ENCODE peak calls at places on chromosomes 1 and 21, in five cellular contexts. D is HFF-Myc, M is Panc1, R is fibroblast of the aortic adventitia, P is psoas muscle. H is an unnamed sample.

GRCh38 chr1:157992031-157992568 is 1.3 kb upstream of the KIRREL1 start:
- DNase-seq in D (no peak), M (no peak), R (peak), P (peak), H (no peak)

GRCh38 chr21:42731264-42732032 is 78.0 kb downstream of the PDE9A start:
- DNase-seq in D (no peak), M (no peak), R (no peak), P (no peak), H (no peak)

GRCh38 chr1:172727956-172728603 is 69.2 kb downstream of the FASLG start:
- DNase-seq in D (no peak), M (no peak), R (no peak), P (no peak), H (peak)

GRCh38 chr21:34865922-34866271 is 183.2 kb downstream of the RUNX1 start:
- DNase-seq in D (no peak), M (no peak), R (no peak), P (no peak), H (no peak)

GRCh38 chr1:208652300-208653160 is 408.3 kb upstream of the PLXNA2 start:
- DNase-seq in D (peak), M (peak), R (peak), P (peak), H (no peak)

GRCh38 chr1:15400627-15401026 is 9.1 kb upstream of the EFHD2 start:
- DNase-seq in D (no peak), M (no peak), R (no peak), P (no peak), H (no peak)

GRCh38 chr1:202807367-202807925 is 775 bp downstream of the KDM5B start:
- DNase-seq in D (no peak), M (no peak), R (peak), P (peak), H (peak)

GRCh38 chr1:208159542-208160258 is 84.5 kb downstream of the PLXNA2 start:
- DNase-seq in D (peak), M (no peak), R (peak), P (peak), H (no peak)

GRCh38 chr1:36223996-36224536 is at the start of gene THRAP3:
- DNase-seq in D (peak), M (peak), R (peak), P (peak), H (peak)

GRCh38 chr1:36224537-36225297 is 474 bp downstream of the THRAP3 start:
- DNase-seq in D (peak), M (peak), R (peak), P (peak), H (peak)

GRCh38 chr1:36225298-36225899 is 1.2 kb downstream of the THRAP3 start:
- DNase-seq in D (no peak), M (no peak), R (no peak), P (no peak), H (no peak)

GRCh38 chr1:36223373-36223995 is 759 bp upstream of the THRAP3 start:
- DNase-seq in D (no peak), M (peak), R (peak), P (no peak), H (peak)

DNA sequence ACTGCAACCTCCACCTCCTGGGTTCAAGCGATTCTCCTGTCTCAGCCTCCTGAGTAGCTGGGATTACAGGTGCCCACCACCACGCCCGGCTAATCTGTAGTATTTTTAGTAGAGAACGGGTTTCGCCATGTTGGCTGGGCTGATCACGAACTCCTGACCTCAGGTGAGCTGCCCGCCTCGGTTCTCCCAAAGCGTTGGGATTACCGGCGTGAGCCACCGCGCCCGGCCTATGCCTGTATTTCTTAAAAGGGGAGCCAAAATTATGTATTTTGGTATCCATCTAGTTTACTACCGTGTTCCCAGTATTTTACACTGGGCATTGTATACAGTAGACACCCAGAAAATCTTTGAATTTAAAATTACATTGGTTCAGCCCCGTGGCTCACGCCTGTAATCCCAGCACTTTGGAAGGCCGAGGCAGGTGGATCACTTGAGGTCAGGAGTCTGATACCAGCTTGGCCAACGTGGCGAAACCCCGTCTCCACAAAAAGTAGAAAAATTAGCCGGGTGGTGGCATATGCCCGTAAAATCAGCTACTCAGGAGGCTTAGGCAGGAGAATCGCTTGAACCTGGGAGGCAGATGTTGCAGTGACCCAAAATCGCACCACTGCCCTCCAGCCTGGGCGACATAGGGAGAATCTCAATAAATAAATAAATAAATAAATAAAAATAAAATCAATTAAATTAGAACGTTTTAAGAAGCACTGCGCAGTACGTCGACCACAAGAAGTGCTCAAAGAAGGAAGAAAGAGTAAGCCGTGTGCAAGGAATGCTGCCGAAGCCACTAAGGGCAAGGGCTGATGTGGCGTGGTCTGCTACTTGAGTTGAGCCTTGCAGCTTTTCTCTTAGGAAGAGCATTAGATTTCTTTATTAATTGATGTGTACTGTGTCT is 1.5 kb upstream of the THRAP3 start:
- DNase-seq in D (no peak), M (no peak), R (no peak), P (no peak), H (no peak)
- H3K4me3 ChIP-seq in D (peak), M (peak), R (peak), P (peak), H (peak)

DNA sequence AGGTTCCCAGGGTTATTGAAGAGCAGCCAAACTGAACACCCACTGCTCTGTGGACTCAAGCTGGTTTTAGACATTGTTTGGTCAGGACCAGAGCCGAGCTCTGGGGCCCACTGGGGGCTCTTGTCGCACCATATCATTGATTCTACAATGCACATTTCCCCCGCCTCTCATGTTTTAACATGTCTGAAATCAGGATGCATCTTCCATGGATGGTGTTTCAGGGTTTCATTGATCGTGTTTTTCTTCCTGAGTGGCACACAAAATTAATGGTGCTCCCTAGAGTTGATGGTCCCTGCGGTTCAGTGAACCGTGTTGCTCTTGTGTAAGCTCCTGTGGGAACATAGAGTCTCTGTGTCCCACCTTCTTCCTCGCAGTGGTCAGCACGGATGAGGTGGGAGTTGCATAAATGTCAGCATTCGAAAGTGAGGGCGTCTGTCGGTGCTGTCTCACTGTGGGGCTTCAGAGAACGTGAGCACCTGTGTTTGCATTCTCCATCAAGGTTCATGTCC is 38.3 kb downstream of the GALNT2 start:
- DNase-seq in D (no peak), M (no peak), R (no peak), P (no peak), H (no peak)
- H3K4me3 ChIP-seq in D (no peak), M (no peak), R (peak), P (no peak), H (no peak)

DNA sequence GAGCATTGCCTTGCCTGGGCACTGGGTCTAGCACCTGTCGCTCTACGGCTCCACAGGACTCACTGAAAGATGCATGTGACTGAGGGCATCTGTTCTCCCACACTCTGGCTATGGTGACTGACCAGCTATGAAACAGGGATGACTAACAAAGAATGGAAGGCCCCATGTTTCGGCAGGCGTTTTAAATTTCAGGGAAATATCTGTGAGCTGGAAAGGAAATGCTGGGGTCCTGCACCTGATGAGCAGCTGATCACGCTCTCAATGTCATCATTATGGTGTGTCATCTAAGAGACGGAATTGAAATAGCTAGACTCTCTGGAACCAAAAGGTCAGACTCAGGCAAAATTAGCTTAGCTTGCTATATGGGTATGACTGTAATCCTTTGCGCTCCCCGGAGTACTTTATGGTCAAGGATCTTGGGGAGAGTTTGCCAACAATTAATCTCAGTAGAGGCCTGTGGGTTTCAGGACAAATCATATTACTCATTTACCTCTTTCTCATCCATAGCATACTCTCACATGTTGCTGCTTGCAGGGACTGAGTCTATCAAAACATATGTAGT is 24.5 kb upstream of the PALMD start:
- DNase-seq in D (no peak), M (no peak), R (no peak), P (peak), H (no peak)
- H3K4me3 ChIP-seq in D (no peak), M (no peak), R (no peak), P (no peak), H (no peak)

DNA sequence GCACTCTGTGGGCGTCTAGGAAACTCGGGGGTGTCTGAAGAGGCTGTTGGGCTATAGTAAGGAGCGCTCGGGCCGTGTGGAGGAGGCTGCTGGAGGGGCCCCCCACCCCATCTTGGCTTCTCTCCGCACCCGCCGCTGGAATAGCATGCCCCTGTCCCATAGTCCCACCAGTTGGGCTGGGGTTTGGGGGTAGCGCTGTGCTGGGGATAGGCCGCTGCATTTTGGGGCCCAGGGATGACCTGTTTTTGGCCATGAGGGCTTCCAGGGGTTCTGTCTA is 511 bp downstream of the EFNA3 start:
- DNase-seq in D (no peak), M (no peak), R (no peak), P (no peak), H (no peak)
- H3K4me3 ChIP-seq in D (peak), M (peak), R (peak), P (peak), H (peak)

GRCh38 chr1:903721-904270 is 19.9 kb upstream of the SAMD11 start:
- DNase-seq in D (no peak), M (no peak), R (no peak), P (peak), H (no peak)
- H3K4me3 ChIP-seq in D (peak), M (peak), R (peak), P (peak), H (no peak)

GRCh38 chr1:221204055-221204833 is 325.0 kb downstream of the HLX start:
- DNase-seq in D (no peak), M (no peak), R (peak), P (no peak), H (no peak)
- H3K4me3 ChIP-seq in D (no peak), M (no peak), R (no peak), P (no peak), H (no peak)

DNA sequence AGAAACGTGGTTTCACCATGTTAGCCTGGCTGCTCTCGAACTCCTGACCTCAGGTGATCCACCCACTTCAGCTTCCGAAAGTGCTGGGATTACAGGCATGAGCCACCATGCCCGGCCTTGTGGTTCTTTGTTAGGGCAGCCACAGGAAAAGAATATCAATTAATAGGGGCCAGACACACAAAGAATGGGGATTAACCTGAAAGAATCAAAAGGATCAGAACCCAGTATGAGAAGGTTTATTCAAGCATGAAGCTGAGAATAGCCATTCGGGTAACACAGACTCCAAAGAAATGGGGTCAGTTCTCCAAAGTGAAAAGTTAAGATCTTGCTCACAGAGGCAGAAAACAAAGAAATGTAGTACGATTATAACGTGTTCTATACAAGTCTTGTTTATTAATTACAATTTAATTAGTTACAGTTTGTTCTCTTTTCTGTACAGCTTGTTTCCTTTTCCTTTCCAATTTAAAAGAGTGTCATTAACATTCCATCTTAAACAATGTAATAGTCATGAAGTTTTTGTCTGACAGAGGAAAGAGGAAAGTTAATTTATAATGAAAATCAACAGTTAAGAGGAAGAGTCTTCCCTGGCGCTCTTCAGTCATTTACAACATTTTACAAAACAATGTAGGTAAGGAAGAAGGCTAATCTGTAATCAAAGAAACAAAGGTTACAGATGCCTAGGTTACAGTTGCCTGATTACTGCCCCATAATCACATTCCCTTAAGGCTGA is 51.3 kb upstream of the SLC45A1 start:
- DNase-seq in D (no peak), M (no peak), R (no peak), P (no peak), H (no peak)
- H3K4me3 ChIP-seq in D (no peak), M (no peak), R (no peak), P (no peak), H (no peak)

GRCh38 chr1:184034761-184035379 is 2.7 kb downstream of the COLGALT2 start:
- DNase-seq in D (no peak), M (no peak), R (no peak), P (no peak), H (no peak)
- H3K4me3 ChIP-seq in D (no peak), M (no peak), R (no peak), P (no peak), H (no peak)

GRCh38 chr1:23620605-23621004 is 61.3 kb upstream of the ID3 start:
- DNase-seq in D (no peak), M (no peak), R (no peak), P (no peak), H (no peak)

GRCh38 chr1:23616292-23616822 is 57.1 kb upstream of the ID3 start:
- DNase-seq in D (no peak), M (no peak), R (no peak), P (no peak), H (no peak)

GRCh38 chr1:23617019-23617418 is 57.7 kb upstream of the ID3 start:
- DNase-seq in D (no peak), M (no peak), R (no peak), P (no peak), H (no peak)

GRCh38 chr1:23619299-23620188 is 60.2 kb upstream of the ID3 start:
- DNase-seq in D (no peak), M (no peak), R (no peak), P (peak), H (peak)

GRCh38 chr1:23618586-23619083 is 59.3 kb upstream of the ID3 start:
- DNase-seq in D (no peak), M (no peak), R (no peak), P (no peak), H (no peak)
- H3K4me3 ChIP-seq in D (no peak), M (no peak), R (no peak), P (no peak), H (peak)

GRCh38 chr1:116958110-116958509 is 43.5 kb upstream of the CD101 start:
- DNase-seq in D (no peak), M (no peak), R (no peak), P (no peak), H (no peak)

GRCh38 chr1:116951175-116951935 is 41.6 kb downstream of the PTGFRN start:
- DNase-seq in D (peak), M (no peak), R (peak), P (peak), H (no peak)

GRCh38 chr1:116957646-116958045 is 43.9 kb upstream of the CD101 start:
- DNase-seq in D (no peak), M (no peak), R (no peak), P (no peak), H (no peak)

GRCh38 chr1:116954450-116954849 is 44.7 kb downstream of the PTGFRN start:
- DNase-seq in D (no peak), M (no peak), R (peak), P (no peak), H (no peak)

DNA sequence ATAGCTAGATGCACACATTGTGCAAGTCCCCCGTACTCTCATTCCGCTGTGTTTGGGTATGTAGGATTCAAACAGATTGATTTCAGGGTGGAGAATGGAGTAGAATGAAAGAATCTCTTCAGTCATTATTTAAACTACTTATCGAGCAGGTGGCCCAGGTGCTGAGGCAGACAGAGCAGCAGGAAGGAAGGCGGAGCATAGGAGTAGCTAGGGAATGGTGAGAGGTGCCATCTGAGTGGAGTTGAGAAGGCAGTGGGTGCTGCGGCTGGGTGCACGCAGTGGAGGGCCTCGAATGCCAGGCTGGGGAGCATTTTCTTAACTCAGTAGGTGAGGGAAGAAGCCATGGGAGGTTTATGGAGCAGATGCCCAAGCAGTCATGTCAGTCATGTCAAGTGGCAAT is 45.2 kb upstream of the CD101 start:
- DNase-seq in D (no peak), M (no peak), R (no peak), P (no peak), H (no peak)
- H3K4me3 ChIP-seq in D (no peak), M (no peak), R (no peak), P (no peak), H (no peak)